ENCODE peak calls at places on chromosomes 2 and 18, in ten cellular contexts. Y is choroid plexus epithelial cell, Q is GM13976, T is right lobe of liver, C is SK-N-SH, L is NB4, Z is BJ, O is psoas muscle, H is H1, B is left lung. W is an unnamed sample.

GRCh38 chr2:23221236-23221635 is 163.7 kb upstream of the KLHL29 start:
- DNase-seq in Y (no peak), Q (no peak), T (no peak), C (no peak), L (no peak), Z (no peak), O (no peak), H (no peak), B (no peak), W (no peak)

GRCh38 chr2:9765611-9766531 is 77.4 kb upstream of the TAF1B start:
- DNase-seq in Y (no peak), Q (no peak), T (no peak), C (no peak), L (no peak), Z (no peak), O (no peak), H (no peak), B (peak), W (no peak)

GRCh38 chr2:36707050-36707449 is 10.5 kb downstream of the VIT start:
- DNase-seq in Y (peak), Q (no peak), T (no peak), C (no peak), L (no peak), Z (no peak), O (peak), H (no peak), B (no peak), W (peak)

GRCh38 chr2:168571061-168571460 is 115.0 kb downstream of the CERS6 start:
- DNase-seq in Y (peak), Q (no peak), T (no peak), C (no peak), L (no peak), Z (no peak), O (no peak), H (no peak), B (no peak), W (no peak)

GRCh38 chr2:48315847-48316194 is 214.1 kb upstream of the STON1 start:
- DNase-seq in Y (no peak), Q (no peak), T (peak), C (peak), L (peak), Z (no peak), O (no peak), H (no peak), B (no peak), W (no peak)

GRCh38 chr2:8821276-8822217 is 15.9 kb downstream of the KIDINS220 start:
- DNase-seq in Y (peak), Q (no peak), T (peak), C (no peak), L (peak), Z (peak), O (peak), H (no peak), B (no peak), W (peak)

GRCh38 chr2:19652811-19653210 is 249.0 kb downstream of the TTC32 start:
- DNase-seq in Y (peak), Q (no peak), T (no peak), C (no peak), L (no peak), Z (no peak), O (no peak), H (no peak), B (no peak), W (no peak)

GRCh38 chr2:41899189-41899588 is 148.6 kb upstream of the PKDCC start:
- DNase-seq in Y (peak), Q (no peak), T (no peak), C (no peak), L (no peak), Z (no peak), O (no peak), H (no peak), B (no peak), W (no peak)

GRCh38 chr2:16088035-16088696 is 147.8 kb downstream of the MYCN start:
- DNase-seq in Y (no peak), Q (no peak), T (no peak), C (no peak), L (no peak), Z (no peak), O (no peak), H (no peak), B (no peak), W (no peak)

GRCh38 chr2:158686166-158686792 is 108.8 kb upstream of the DAPL1 start:
- DNase-seq in Y (no peak), Q (no peak), T (no peak), C (peak), L (no peak), Z (no peak), O (no peak), H (no peak), B (no peak), W (no peak)

GRCh38 chr2:25976884-25977741 is 5.2 kb downstream of the KIF3C start:
- DNase-seq in Y (peak), Q (no peak), T (no peak), C (peak), L (no peak), Z (no peak), O (no peak), H (no peak), B (no peak), W (no peak)

GRCh38 chr18:13112982-13113381 is 105.6 kb upstream of the LDLRAD4 start:
- DNase-seq in Y (peak), Q (no peak), T (no peak), C (peak), L (peak), Z (no peak), O (peak), H (peak), B (no peak), W (no peak)

GRCh38 chr2:157460384-157460837 is 16.5 kb upstream of the CYTIP start:
- DNase-seq in Y (no peak), Q (no peak), T (no peak), C (no peak), L (no peak), Z (no peak), O (no peak), H (no peak), B (no peak), W (no peak)

GRCh38 chr2:120871016-120871635 is 135.5 kb downstream of the GLI2 start:
- DNase-seq in Y (no peak), Q (no peak), T (peak), C (no peak), L (no peak), Z (no peak), O (no peak), H (no peak), B (peak), W (no peak)

GRCh38 chr2:85308951-85309555 is 18.7 kb downstream of the TGOLN2 start:
- DNase-seq in Y (no peak), Q (no peak), T (peak), C (peak), L (peak), Z (no peak), O (peak), H (no peak), B (peak), W (no peak)

GRCh38 chr2:107591541-107591940 is 235.2 kb upstream of the RGPD4 start:
- DNase-seq in Y (peak), Q (no peak), T (no peak), C (no peak), L (no peak), Z (peak), O (no peak), H (no peak), B (no peak), W (no peak)

GRCh38 chr2:157444643-157445040 is 753 bp upstream of the CYTIP start:
- DNase-seq in Y (no peak), Q (no peak), T (no peak), C (no peak), L (no peak), Z (no peak), O (no peak), H (no peak), B (no peak), W (no peak)

GRCh38 chr2:119242276-119243119 is 18.9 kb downstream of the STEAP3 start:
- DNase-seq in Y (no peak), Q (no peak), T (no peak), C (no peak), L (no peak), Z (no peak), O (no peak), H (no peak), B (no peak), W (no peak)

GRCh38 chr18:50458366-50458765 is 83.5 kb downstream of the SKA1 start:
- DNase-seq in Y (no peak), Q (no peak), T (no peak), C (no peak), L (no peak), Z (no peak), O (no peak), H (no peak), B (no peak), W (no peak)

GRCh38 chr2:43005211-43005974 is 213.0 kb upstream of the HAAO start:
- DNase-seq in Y (no peak), Q (no peak), T (peak), C (peak), L (no peak), Z (no peak), O (no peak), H (no peak), B (no peak), W (no peak)

GRCh38 chr2:121707344-121707919 is 29.2 kb downstream of the NIFK start:
- DNase-seq in Y (no peak), Q (no peak), T (no peak), C (no peak), L (peak), Z (no peak), O (no peak), H (no peak), B (no peak), W (no peak)

GRCh38 chr2:178386951-178387602 is 63.9 kb downstream of the PRKRA start:
- DNase-seq in Y (peak), Q (no peak), T (no peak), C (no peak), L (no peak), Z (no peak), O (no peak), H (no peak), B (no peak), W (no peak)

GRCh38 chr18:35564795-35565453 is 16.6 kb upstream of the GALNT1 start:
- DNase-seq in Y (no peak), Q (peak), T (no peak), C (no peak), L (no peak), Z (no peak), O (no peak), H (no peak), B (no peak), W (no peak)

GRCh38 chr2:213119061-213119809 is 32.2 kb downstream of the IKZF2 start:
- DNase-seq in Y (peak), Q (peak), T (no peak), C (no peak), L (peak), Z (peak), O (no peak), H (no peak), B (no peak), W (no peak)

GRCh38 chr2:234245945-234246344 is 195.4 kb downstream of the SPP2 start:
- DNase-seq in Y (peak), Q (no peak), T (no peak), C (no peak), L (no peak), Z (peak), O (no peak), H (no peak), B (no peak), W (no peak)

GRCh38 chr2:74119324-74119723 is 28.4 kb downstream of the BOLA3 start:
- DNase-seq in Y (peak), Q (no peak), T (no peak), C (no peak), L (peak), Z (no peak), O (no peak), H (no peak), B (no peak), W (no peak)

GRCh38 chr2:167592441-167592840 is 655.0 kb downstream of the STK39 start:
- DNase-seq in Y (no peak), Q (no peak), T (no peak), C (no peak), L (no peak), Z (no peak), O (no peak), H (no peak), B (no peak), W (no peak)

GRCh38 chr2:145203931-145204330 is 684.0 kb upstream of the ZEB2 start:
- DNase-seq in Y (no peak), Q (no peak), T (no peak), C (no peak), L (no peak), Z (no peak), O (no peak), H (no peak), B (no peak), W (no peak)

GRCh38 chr2:134683561-134684112 is 35.2 kb downstream of the TMEM163 start:
- DNase-seq in Y (no peak), Q (no peak), T (no peak), C (no peak), L (peak), Z (no peak), O (no peak), H (no peak), B (no peak), W (no peak)

GRCh38 chr2:59277656-59278055 is 1036.5 kb upstream of the FANCL start:
- DNase-seq in Y (peak), Q (no peak), T (no peak), C (no peak), L (peak), Z (no peak), O (no peak), H (no peak), B (no peak), W (no peak)

GRCh38 chr2:73984203-73984921 is at the start of gene TET3:
- DNase-seq in Y (no peak), Q (peak), T (peak), C (peak), L (peak), Z (no peak), O (peak), H (no peak), B (peak), W (no peak)

GRCh38 chr18:36593001-36593400 is 235.8 kb downstream of the TPGS2 start:
- DNase-seq in Y (no peak), Q (no peak), T (no peak), C (no peak), L (no peak), Z (no peak), O (no peak), H (no peak), B (no peak), W (no peak)

GRCh38 chr2:217489145-217489960 is 513.4 kb downstream of the TNS1 start:
- DNase-seq in Y (no peak), Q (no peak), T (no peak), C (no peak), L (no peak), Z (no peak), O (no peak), H (no peak), B (peak), W (no peak)

GRCh38 chr2:38484957-38485356 is 107.9 kb upstream of the ATL2 start:
- DNase-seq in Y (no peak), Q (no peak), T (no peak), C (no peak), L (no peak), Z (no peak), O (no peak), H (no peak), B (no peak), W (peak)

GRCh38 chr2:189360861-189361260 is 80.4 kb upstream of the WDR75 start:
- DNase-seq in Y (no peak), Q (no peak), T (no peak), C (no peak), L (no peak), Z (peak), O (no peak), H (no peak), B (no peak), W (no peak)

GRCh38 chr2:3780477-3781402 is 77.4 kb downstream of the DCDC2C start:
- DNase-seq in Y (peak), Q (peak), T (no peak), C (peak), L (peak), Z (no peak), O (peak), H (no peak), B (no peak), W (no peak)

GRCh38 chr2:202542142-202542541 is 92.6 kb upstream of the FAM117B start:
- DNase-seq in Y (no peak), Q (no peak), T (no peak), C (peak), L (no peak), Z (no peak), O (no peak), H (no peak), B (no peak), W (no peak)
- TF ChIP-seq CTCF in Y (no peak), Q (no peak), T (no peak), C (no peak), L (no peak), Z (no peak), O (no peak), H (no peak), B (no peak), W (no peak)

DNA sequence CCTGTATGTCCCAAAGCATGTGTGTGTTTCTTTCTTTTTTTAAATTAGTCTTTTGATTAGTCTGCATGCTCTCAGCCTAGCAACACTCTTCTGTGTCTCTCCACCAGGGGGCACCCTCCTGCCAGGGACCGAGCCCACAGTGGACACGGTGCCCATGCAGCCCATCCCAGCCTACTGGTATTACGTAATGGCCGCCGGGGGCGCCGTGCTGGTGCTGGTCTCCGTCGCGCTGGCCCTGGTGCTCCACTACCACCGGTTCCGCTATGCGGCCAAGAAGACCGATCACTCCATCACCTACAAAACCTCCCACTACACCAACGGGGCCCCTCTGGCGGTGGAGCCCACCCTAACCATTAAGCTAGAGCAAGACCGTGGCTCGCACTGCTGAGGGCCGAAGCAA is 93.8 kb downstream of the NRP2 start:
- DNase-seq in Y (peak), Q (peak), T (peak), C (peak), L (peak), Z (no peak), O (peak), H (peak), B (peak), W (peak)
- TF ChIP-seq CTCF in Y (peak), Q (peak), T (peak), C (peak), L (peak), Z (peak), O (peak), H (peak), B (peak), W (peak)

GRCh38 chr2:195404650-195405049 is 252.4 kb upstream of the SLC39A10 start:
- DNase-seq in Y (no peak), Q (no peak), T (no peak), C (no peak), L (peak), Z (no peak), O (no peak), H (no peak), B (no peak), W (no peak)
- TF ChIP-seq CTCF in Y (peak), Q (no peak), T (no peak), C (peak), L (no peak), Z (no peak), O (no peak), H (no peak), B (no peak), W (no peak)

DNA sequence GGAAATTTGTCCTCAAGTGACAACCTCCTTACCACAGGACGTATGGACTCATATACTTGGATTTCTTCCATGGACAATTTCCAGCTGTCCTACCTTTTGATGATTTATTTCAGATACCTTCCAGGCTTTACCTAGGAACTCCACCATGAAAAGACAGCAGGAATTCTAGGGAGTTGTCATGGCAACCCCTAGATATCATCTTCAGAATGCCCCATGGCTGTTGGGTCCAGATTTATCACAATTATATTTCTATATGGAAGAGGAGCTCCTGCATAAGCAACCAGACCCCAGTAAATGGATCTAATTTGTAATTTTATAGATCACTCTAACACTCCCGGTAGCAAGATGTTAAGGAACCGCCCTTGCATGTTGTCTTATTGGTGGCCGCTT is 102.3 kb upstream of the ZNF521 start:
- DNase-seq in Y (no peak), Q (no peak), T (no peak), C (peak), L (no peak), Z (no peak), O (no peak), H (no peak), B (no peak), W (no peak)
- TF ChIP-seq CTCF in Y (no peak), Q (no peak), T (no peak), C (no peak), L (no peak), Z (no peak), O (no peak), H (no peak), B (no peak), W (no peak)

GRCh38 chr2:174749793-174750192 is 14.5 kb downstream of the CHRNA1 start:
- DNase-seq in Y (no peak), Q (no peak), T (no peak), C (no peak), L (no peak), Z (no peak), O (no peak), H (no peak), B (no peak), W (no peak)
- TF ChIP-seq CTCF in Y (no peak), Q (no peak), T (no peak), C (no peak), L (no peak), Z (no peak), O (no peak), H (no peak), B (no peak), W (no peak)

GRCh38 chr2:47070155-47070919 is 84.8 kb downstream of the STPG4 start:
- DNase-seq in Y (no peak), Q (no peak), T (peak), C (no peak), L (no peak), Z (no peak), O (no peak), H (no peak), B (no peak), W (no peak)

GRCh38 chr2:47065771-47066380 is 89.2 kb downstream of the STPG4 start:
- DNase-seq in Y (peak), Q (no peak), T (peak), C (peak), L (no peak), Z (peak), O (no peak), H (no peak), B (no peak), W (no peak)

GRCh38 chr2:47068966-47069627 is 86.0 kb downstream of the STPG4 start:
- DNase-seq in Y (no peak), Q (no peak), T (peak), C (no peak), L (no peak), Z (no peak), O (no peak), H (no peak), B (no peak), W (no peak)

GRCh38 chr2:47069628-47070154 is 85.4 kb downstream of the STPG4 start:
- DNase-seq in Y (no peak), Q (no peak), T (peak), C (peak), L (no peak), Z (peak), O (peak), H (peak), B (peak), W (no peak)

DNA sequence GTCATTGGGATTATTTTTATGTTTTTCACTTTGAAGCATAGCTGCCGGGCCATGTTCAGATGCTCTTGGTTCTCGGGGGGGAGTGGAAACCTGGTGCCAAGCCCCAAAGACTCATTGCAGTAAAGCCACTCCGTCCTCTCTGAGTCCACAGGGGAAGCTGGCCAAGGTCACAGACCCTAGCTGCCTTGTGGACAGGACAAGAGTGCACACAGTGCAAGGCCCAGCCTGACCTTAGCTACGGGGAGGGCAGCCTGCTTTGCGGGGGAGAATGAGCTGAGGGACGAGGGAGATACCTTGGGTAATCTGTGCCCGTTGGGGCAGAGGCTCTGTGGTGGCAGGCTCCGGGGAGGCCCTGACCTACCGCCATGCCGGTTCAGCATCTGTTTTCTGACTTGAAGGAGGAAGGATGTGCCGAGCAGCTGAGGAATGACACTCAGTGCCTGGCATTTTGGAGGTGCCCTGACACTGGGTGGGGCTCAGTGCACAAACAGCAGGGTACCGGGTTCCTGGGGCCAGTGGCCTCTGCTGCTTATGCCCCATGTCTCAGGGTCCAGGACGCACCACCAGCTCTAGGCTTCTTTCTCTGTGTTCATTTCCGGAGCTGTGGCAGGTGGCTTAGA is 87.2 kb downstream of the STPG4 start:
- DNase-seq in Y (no peak), Q (no peak), T (peak), C (no peak), L (no peak), Z (no peak), O (no peak), H (no peak), B (no peak), W (no peak)
- TF ChIP-seq CTCF in Y (no peak), Q (no peak), T (no peak), C (no peak), L (no peak), Z (no peak), O (no peak), H (no peak), B (no peak), W (no peak)

GRCh38 chr2:112463256-112463655 is 18.7 kb upstream of the TTL start:
- DNase-seq in Y (no peak), Q (no peak), T (no peak), C (no peak), L (no peak), Z (no peak), O (no peak), H (no peak), B (no peak), W (no peak)
- TF ChIP-seq CTCF in Y (no peak), Q (no peak), T (no peak), C (no peak), L (no peak), Z (no peak), O (no peak), H (no peak), B (no peak), W (no peak)